ENCODE peak calls at places on chromosome 1, in ten cellular contexts. I is stomach; J is non-pigmented ciliary epithelial cell; U is HEK293T; Q is GM04504; H is H4; C is GM03348; S is activated gamma-delta T cell treated with anti-CD3 and anti-CD28 coated beads, Interleukin-2, amount 50 U/mL, for 16 hours; M is MM.1S; Z is WTC11. O is an unnamed sample.

GRCh38 chr1:24914226-24915069 is 15.6 kb downstream of the RUNX3 start:
- DNase-seq in I (no peak), J (no peak), U (no peak), Q (peak), H (no peak), C (peak), S (no peak), M (no peak), Z (no peak), O (no peak)

GRCh38 chr1:71916894-71917293 is 365.4 kb downstream of the NEGR1 start:
- DNase-seq in I (no peak), J (no peak), U (no peak), Q (no peak), H (no peak), C (no peak), S (no peak), M (no peak), Z (no peak), O (no peak)

GRCh38 chr1:210125143-210125542 is 107.5 kb upstream of the SERTAD4 start:
- DNase-seq in I (no peak), J (no peak), U (no peak), Q (peak), H (no peak), C (no peak), S (no peak), M (no peak), Z (no peak), O (no peak)

GRCh38 chr1:225886159-225887029 is 2.6 kb downstream of the LEFTY1 start:
- DNase-seq in I (no peak), J (no peak), U (no peak), Q (no peak), H (no peak), C (no peak), S (no peak), M (no peak), Z (no peak), O (no peak)

GRCh38 chr1:214184992-214185391 is 96.0 kb upstream of the SMYD2 start:
- DNase-seq in I (no peak), J (no peak), U (no peak), Q (no peak), H (no peak), C (no peak), S (no peak), M (no peak), Z (no peak), O (no peak)

GRCh38 chr1:234698624-234699023 is 88.6 kb upstream of the IRF2BP2 start:
- DNase-seq in I (no peak), J (no peak), U (no peak), Q (no peak), H (no peak), C (no peak), S (no peak), M (no peak), Z (no peak), O (no peak)

GRCh38 chr1:245605480-245606156 is 450.8 kb downstream of the KIF26B start:
- DNase-seq in I (no peak), J (peak), U (no peak), Q (peak), H (peak), C (peak), S (no peak), M (no peak), Z (no peak), O (no peak)

GRCh38 chr1:162740755-162741154 is 49.7 kb upstream of the HSD17B7 start:
- DNase-seq in I (no peak), J (no peak), U (no peak), Q (no peak), H (no peak), C (no peak), S (no peak), M (no peak), Z (no peak), O (no peak)

GRCh38 chr1:29471487-29472313 is 235.4 kb downstream of the PTPRU start:
- DNase-seq in I (peak), J (no peak), U (no peak), Q (no peak), H (no peak), C (no peak), S (no peak), M (no peak), Z (no peak), O (no peak)

GRCh38 chr1:75503221-75503974 is 107.5 kb downstream of the SLC44A5 start:
- DNase-seq in I (no peak), J (no peak), U (no peak), Q (no peak), H (peak), C (no peak), S (no peak), M (no peak), Z (no peak), O (peak)

GRCh38 chr1:214638474-214638807 is 35.4 kb downstream of the CENPF start:
- DNase-seq in I (no peak), J (no peak), U (no peak), Q (no peak), H (no peak), C (no peak), S (no peak), M (no peak), Z (no peak), O (no peak)

GRCh38 chr1:155022136-155022926 is 11.2 kb downstream of the DCST2 start:
- DNase-seq in I (no peak), J (no peak), U (no peak), Q (no peak), H (no peak), C (peak), S (no peak), M (no peak), Z (no peak), O (peak)

GRCh38 chr1:37765937-37766664 is 1.2 kb upstream of the EPHA10 start:
- DNase-seq in I (no peak), J (no peak), U (no peak), Q (no peak), H (no peak), C (no peak), S (no peak), M (peak), Z (peak), O (peak)

GRCh38 chr1:212608956-212609700 is 567 bp downstream of the ATF3 start:
- DNase-seq in I (peak), J (no peak), U (peak), Q (no peak), H (no peak), C (peak), S (peak), M (peak), Z (peak), O (peak)

GRCh38 chr1:110673197-110673701 is 1.5 kb downstream of the KCNA3 start:
- DNase-seq in I (no peak), J (no peak), U (no peak), Q (no peak), H (no peak), C (no peak), S (no peak), M (peak), Z (no peak), O (no peak)

GRCh38 chr1:161153682-161154337 is at the start of gene UFC1:
- DNase-seq in I (peak), J (peak), U (peak), Q (peak), H (peak), C (peak), S (peak), M (peak), Z (peak), O (peak)

GRCh38 chr1:93585059-93585966 is 96.3 kb downstream of the BCAR3 start:
- DNase-seq in I (peak), J (no peak), U (no peak), Q (peak), H (no peak), C (no peak), S (no peak), M (no peak), Z (no peak), O (peak)